ENCODE peak calls at places on chromosomes 3 and 15, in five cellular contexts. F, G, X, J and V are unnamed samples.

GRCh38 chr3:23129817-23130216 is 73.3 kb upstream of the UBE2E2 start:
- DNase-seq in F (no peak), G (no peak), X (no peak), J (no peak), V (no peak)

GRCh38 chr15:90609254-90610185 is 79.8 kb downstream of the CRTC3 start:
- DNase-seq in F (no peak), G (no peak), X (no peak), J (no peak), V (no peak)

GRCh38 chr15:67784057-67784781 is 41.1 kb upstream of the SKOR1 start:
- DNase-seq in F (no peak), G (no peak), X (no peak), J (no peak), V (no peak)

GRCh38 chr15:33810083-33810595 is 158.2 kb upstream of the CHRM5 start:
- DNase-seq in F (no peak), G (no peak), X (no peak), J (no peak), V (no peak)

GRCh38 chr3:188465311-188465710 is 311.4 kb downstream of the LPP start:
- DNase-seq in F (no peak), G (no peak), X (no peak), J (no peak), V (no peak)

GRCh38 chr3:128497305-128498126 is 4.5 kb upstream of the GATA2 start:
- DNase-seq in F (peak), G (peak), X (peak), J (peak), V (peak)

GRCh38 chr3:55264933-55265332 is 222.2 kb downstream of the WNT5A start:
- DNase-seq in F (no peak), G (no peak), X (no peak), J (no peak), V (no peak)

GRCh38 chr15:99669250-99669649 is 64.0 kb downstream of the LYSMD4 start:
- DNase-seq in F (no peak), G (no peak), X (no peak), J (no peak), V (no peak)

GRCh38 chr3:186524616-186525015 is 19.6 kb downstream of the CRYGS start:
- DNase-seq in F (no peak), G (no peak), X (no peak), J (no peak), V (no peak)

GRCh38 chr15:32824777-32825176 is 107.0 kb downstream of the GREM1 start:
- DNase-seq in F (no peak), G (no peak), X (no peak), J (no peak), V (no peak)

GRCh38 chr3:101571028-101571895 is 2.7 kb upstream of the PCNP start:
- DNase-seq in F (no peak), G (no peak), X (no peak), J (no peak), V (no peak)

GRCh38 chr3:46993292-46993691 is 13.8 kb downstream of the NBEAL2 start:
- DNase-seq in F (no peak), G (no peak), X (no peak), J (no peak), V (no peak)

GRCh38 chr3:114213669-114214541 is 23.5 kb downstream of the ZNF80 start:
- DNase-seq in F (no peak), G (peak), X (no peak), J (no peak), V (no peak)

GRCh38 chr15:69876030-69876429 is 221.7 kb downstream of the TLE3 start:
- DNase-seq in F (no peak), G (no peak), X (no peak), J (no peak), V (no peak)

GRCh38 chr3:106302451-106303221 is 433.8 kb upstream of the CBLB start:
- DNase-seq in F (no peak), G (no peak), X (no peak), J (no peak), V (no peak)

GRCh38 chr15:65287515-65287845 is 797 bp upstream of the PARP16 start:
- DNase-seq in F (no peak), G (no peak), X (no peak), J (no peak), V (no peak)

GRCh38 chr15:70447927-70448698 is 315.2 kb downstream of the UACA start:
- DNase-seq in F (no peak), G (peak), X (peak), J (peak), V (peak)